ENCODE peak calls at places on chromosome 11, in six cellular contexts. One of them, this sample, is unnamed.

GRCh38 chr11:67496113-67496512 is 9.1 kb downstream of the PITPNM1 start:
- DNase-seq in A549: no peak
- DNase-seq in endothelial cell of umbilical vein: no peak
- DNase-seq in HepG2: no peak
- DNase-seq in GM12878: no peak
- DNase-seq in K562: no peak
- DNase-seq in this sample: no peak

GRCh38 chr11:70270877-70271634 is 566 bp downstream of the PPFIA1 start:
- DNase-seq in A549: peak
- DNase-seq in endothelial cell of umbilical vein: peak
- DNase-seq in HepG2: peak
- DNase-seq in GM12878: no peak
- DNase-seq in K562: peak
- DNase-seq in this sample: peak

GRCh38 chr11:65766535-65766934 is 14.2 kb downstream of the AP5B1 start:
- DNase-seq in A549: no peak
- DNase-seq in endothelial cell of umbilical vein: no peak
- DNase-seq in HepG2: no peak
- DNase-seq in GM12878: no peak
- DNase-seq in K562: no peak
- DNase-seq in this sample: peak

GRCh38 chr11:70740475-70740825 is 342.1 kb downstream of the CTTN start:
- DNase-seq in A549: no peak
- DNase-seq in endothelial cell of umbilical vein: no peak
- DNase-seq in HepG2: no peak
- DNase-seq in GM12878: no peak
- DNase-seq in K562: no peak
- DNase-seq in this sample: no peak

GRCh38 chr11:121482231-121483129 is 29.7 kb upstream of the SORL1-AS1 start:
- DNase-seq in A549: no peak
- DNase-seq in endothelial cell of umbilical vein: peak
- DNase-seq in HepG2: no peak
- DNase-seq in GM12878: peak
- DNase-seq in K562: no peak
- DNase-seq in this sample: peak

GRCh38 chr11:84236436-84236835 is 950.3 kb upstream of the CCDC90B start:
- DNase-seq in A549: no peak
- DNase-seq in endothelial cell of umbilical vein: no peak
- DNase-seq in HepG2: no peak
- DNase-seq in GM12878: no peak
- DNase-seq in K562: no peak
- DNase-seq in this sample: no peak

GRCh38 chr11:12157241-12157661 is 46.9 kb downstream of the MICAL2 start:
- DNase-seq in A549: no peak
- DNase-seq in endothelial cell of umbilical vein: peak
- DNase-seq in HepG2: no peak
- DNase-seq in GM12878: no peak
- DNase-seq in K562: no peak
- DNase-seq in this sample: peak

GRCh38 chr11:117332843-117333242 is 5.2 kb downstream of the CEP164 start:
- DNase-seq in A549: no peak
- DNase-seq in endothelial cell of umbilical vein: no peak
- DNase-seq in HepG2: no peak
- DNase-seq in GM12878: no peak
- DNase-seq in K562: no peak
- DNase-seq in this sample: no peak

GRCh38 chr11:133945087-133945974 is 11.4 kb downstream of the IGSF9B start:
- DNase-seq in A549: no peak
- DNase-seq in endothelial cell of umbilical vein: no peak
- DNase-seq in HepG2: no peak
- DNase-seq in GM12878: no peak
- DNase-seq in K562: no peak
- DNase-seq in this sample: no peak

GRCh38 chr11:111183706-111184105 is 61.8 kb upstream of the POU2AF2 start:
- DNase-seq in A549: no peak
- DNase-seq in endothelial cell of umbilical vein: no peak
- DNase-seq in HepG2: no peak
- DNase-seq in GM12878: no peak
- DNase-seq in K562: no peak
- DNase-seq in this sample: no peak

GRCh38 chr11:130213143-130213978 is 53.8 kb downstream of the ST14 start:
- DNase-seq in A549: peak
- DNase-seq in endothelial cell of umbilical vein: peak
- DNase-seq in HepG2: peak
- DNase-seq in GM12878: no peak
- DNase-seq in K562: peak
- DNase-seq in this sample: peak

GRCh38 chr11:77141034-77141433 is 13.0 kb downstream of the MYO7A start:
- DNase-seq in A549: no peak
- DNase-seq in endothelial cell of umbilical vein: peak
- DNase-seq in HepG2: peak
- DNase-seq in GM12878: no peak
- DNase-seq in K562: no peak
- DNase-seq in this sample: no peak

GRCh38 chr11:122434786-122435185 is 220.7 kb upstream of the UBASH3B start:
- DNase-seq in A549: no peak
- DNase-seq in endothelial cell of umbilical vein: no peak
- DNase-seq in HepG2: no peak
- DNase-seq in GM12878: no peak
- DNase-seq in K562: no peak
- DNase-seq in this sample: no peak

GRCh38 chr11:70951139-70951804 is 301.1 kb downstream of the SHANK2 start:
- DNase-seq in A549: no peak
- DNase-seq in endothelial cell of umbilical vein: no peak
- DNase-seq in HepG2: no peak
- DNase-seq in GM12878: no peak
- DNase-seq in K562: no peak
- DNase-seq in this sample: peak

GRCh38 chr11:102986815-102987214 is 31.3 kb upstream of the MMP13 start:
- DNase-seq in A549: no peak
- DNase-seq in endothelial cell of umbilical vein: peak
- DNase-seq in HepG2: no peak
- DNase-seq in GM12878: no peak
- DNase-seq in K562: no peak
- DNase-seq in this sample: no peak

GRCh38 chr11:19713221-19714092 is 820 bp downstream of the NAV2 start:
- DNase-seq in A549: no peak
- DNase-seq in endothelial cell of umbilical vein: peak
- DNase-seq in HepG2: no peak
- DNase-seq in GM12878: no peak
- DNase-seq in K562: no peak
- DNase-seq in this sample: no peak

GRCh38 chr11:6326303-6326702 is 6.0 kb upstream of the CAVIN3 start:
- DNase-seq in A549: no peak
- DNase-seq in endothelial cell of umbilical vein: peak
- DNase-seq in HepG2: no peak
- DNase-seq in GM12878: no peak
- DNase-seq in K562: no peak
- DNase-seq in this sample: no peak

GRCh38 chr11:119853581-119854360 is 124.8 kb upstream of the NECTIN1 start:
- DNase-seq in A549: no peak
- DNase-seq in endothelial cell of umbilical vein: no peak
- DNase-seq in HepG2: no peak
- DNase-seq in GM12878: no peak
- DNase-seq in K562: no peak
- DNase-seq in this sample: no peak

GRCh38 chr11:12724301-12725046 is 50.3 kb downstream of the TEAD1 start:
- DNase-seq in A549: peak
- DNase-seq in endothelial cell of umbilical vein: peak
- DNase-seq in HepG2: peak
- DNase-seq in GM12878: no peak
- DNase-seq in K562: peak
- DNase-seq in this sample: peak

GRCh38 chr11:115201121-115201792 is 303.0 kb downstream of the CADM1 start:
- DNase-seq in A549: no peak
- DNase-seq in endothelial cell of umbilical vein: no peak
- DNase-seq in HepG2: no peak
- DNase-seq in GM12878: no peak
- DNase-seq in K562: no peak
- DNase-seq in this sample: no peak

GRCh38 chr11:121575250-121575962 is 122.6 kb upstream of the SORL1-AS1 start:
- DNase-seq in A549: no peak
- DNase-seq in endothelial cell of umbilical vein: no peak
- DNase-seq in HepG2: no peak
- DNase-seq in GM12878: peak
- DNase-seq in K562: no peak
- DNase-seq in this sample: peak

GRCh38 chr11:23252426-23252825 is 392.2 kb upstream of the CCDC179 start:
- DNase-seq in A549: no peak
- DNase-seq in endothelial cell of umbilical vein: no peak
- DNase-seq in HepG2: no peak
- DNase-seq in GM12878: no peak
- DNase-seq in K562: no peak
- DNase-seq in this sample: no peak

GRCh38 chr11:127919206-127920000 is 668.0 kb downstream of the ETS1 start:
- DNase-seq in A549: no peak
- DNase-seq in endothelial cell of umbilical vein: peak
- DNase-seq in HepG2: no peak
- DNase-seq in GM12878: no peak
- DNase-seq in K562: no peak
- DNase-seq in this sample: peak

GRCh38 chr11:64893194-64894069 is 15.0 kb upstream of the EHD1 start:
- DNase-seq in A549: peak
- DNase-seq in endothelial cell of umbilical vein: no peak
- DNase-seq in HepG2: peak
- DNase-seq in GM12878: no peak
- DNase-seq in K562: no peak
- DNase-seq in this sample: no peak

GRCh38 chr11:126263489-126263888 is 5.2 kb downstream of the SRPRA start:
- DNase-seq in A549: no peak
- DNase-seq in endothelial cell of umbilical vein: no peak
- DNase-seq in HepG2: no peak
- DNase-seq in GM12878: no peak
- DNase-seq in K562: no peak
- DNase-seq in this sample: no peak

GRCh38 chr11:126267650-126268049 is 1.0 kb downstream of the SRPRA start:
- DNase-seq in A549: no peak
- DNase-seq in endothelial cell of umbilical vein: no peak
- DNase-seq in HepG2: no peak
- DNase-seq in GM12878: no peak
- DNase-seq in K562: no peak
- DNase-seq in this sample: no peak

GRCh38 chr11:126265801-126266200 is 2.9 kb downstream of the SRPRA start:
- DNase-seq in A549: peak
- DNase-seq in endothelial cell of umbilical vein: peak
- DNase-seq in HepG2: no peak
- DNase-seq in GM12878: no peak
- DNase-seq in K562: no peak
- DNase-seq in this sample: peak

GRCh38 chr11:126268708-126269579 is at the start of the genes FOXRED1 and SRPRA:
- DNase-seq in A549: peak
- DNase-seq in endothelial cell of umbilical vein: peak
- DNase-seq in HepG2: peak
- DNase-seq in GM12878: peak
- DNase-seq in K562: peak
- DNase-seq in this sample: peak

DNA sequence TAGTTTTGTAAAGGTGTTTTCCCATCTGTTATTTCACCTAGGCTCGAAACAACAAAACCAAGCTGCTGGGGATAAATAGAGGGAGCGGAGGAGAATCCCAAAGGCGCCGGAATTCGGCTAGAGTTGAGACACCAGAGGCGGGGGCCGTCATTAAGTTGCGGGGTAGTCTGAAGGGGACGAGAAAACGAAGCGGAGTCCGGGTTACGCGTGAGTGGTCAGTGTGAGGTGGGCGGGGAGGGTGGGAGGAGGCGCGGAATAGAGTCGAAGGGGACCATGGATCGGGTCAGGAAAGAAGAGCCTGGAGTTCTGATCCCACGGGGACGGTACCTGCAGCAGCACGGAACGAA is 361 bp downstream of the SRPRA start:
- DNase-seq in A549: peak
- DNase-seq in endothelial cell of umbilical vein: no peak
- DNase-seq in HepG2: no peak
- DNase-seq in GM12878: no peak
- DNase-seq in K562: peak
- DNase-seq in this sample: no peak
- TF ChIP-seq MYC in A549: no peak
- TF ChIP-seq MYC in endothelial cell of umbilical vein: no peak
- TF ChIP-seq MYC in HepG2: no peak
- TF ChIP-seq MYC in GM12878: no peak
- TF ChIP-seq MYC in K562: no peak
- TF ChIP-seq MYC in this sample: no peak

GRCh38 chr11:94185387-94186084 is 56.9 kb downstream of the PANX1 start:
- DNase-seq in A549: no peak
- DNase-seq in endothelial cell of umbilical vein: no peak
- DNase-seq in HepG2: no peak
- DNase-seq in GM12878: no peak
- DNase-seq in K562: no peak
- DNase-seq in this sample: no peak
- TF ChIP-seq MAX in A549: no peak
- TF ChIP-seq MAX in endothelial cell of umbilical vein: no peak
- TF ChIP-seq MAX in HepG2: no peak
- TF ChIP-seq MAX in GM12878: no peak
- TF ChIP-seq MAX in K562: no peak
- TF ChIP-seq MAX in this sample: no peak

GRCh38 chr11:35326266-35326879 is 93.0 kb downstream of the SLC1A2 start:
- DNase-seq in A549: no peak
- DNase-seq in endothelial cell of umbilical vein: no peak
- DNase-seq in HepG2: no peak
- DNase-seq in GM12878: no peak
- DNase-seq in K562: no peak
- DNase-seq in this sample: no peak
- TF ChIP-seq POLR2A in A549: no peak
- TF ChIP-seq POLR2A in endothelial cell of umbilical vein: no peak
- TF ChIP-seq POLR2A in HepG2: no peak
- TF ChIP-seq POLR2A in GM12878: no peak
- TF ChIP-seq POLR2A in K562: no peak
- TF ChIP-seq POLR2A in this sample: no peak

GRCh38 chr11:109606256-109606655 is 184.3 kb downstream of the C11orf87 start:
- DNase-seq in A549: no peak
- DNase-seq in endothelial cell of umbilical vein: no peak
- DNase-seq in HepG2: no peak
- DNase-seq in GM12878: no peak
- DNase-seq in K562: no peak
- DNase-seq in this sample: no peak

GRCh38 chr11:109605006-109605405 is 183.0 kb downstream of the C11orf87 start:
- DNase-seq in A549: no peak
- DNase-seq in endothelial cell of umbilical vein: no peak
- DNase-seq in HepG2: no peak
- DNase-seq in GM12878: no peak
- DNase-seq in K562: no peak
- DNase-seq in this sample: no peak

GRCh38 chr11:109609454-109610185 is 187.6 kb downstream of the C11orf87 start:
- DNase-seq in A549: no peak
- DNase-seq in endothelial cell of umbilical vein: no peak
- DNase-seq in HepG2: no peak
- DNase-seq in GM12878: no peak
- DNase-seq in K562: no peak
- DNase-seq in this sample: no peak

DNA sequence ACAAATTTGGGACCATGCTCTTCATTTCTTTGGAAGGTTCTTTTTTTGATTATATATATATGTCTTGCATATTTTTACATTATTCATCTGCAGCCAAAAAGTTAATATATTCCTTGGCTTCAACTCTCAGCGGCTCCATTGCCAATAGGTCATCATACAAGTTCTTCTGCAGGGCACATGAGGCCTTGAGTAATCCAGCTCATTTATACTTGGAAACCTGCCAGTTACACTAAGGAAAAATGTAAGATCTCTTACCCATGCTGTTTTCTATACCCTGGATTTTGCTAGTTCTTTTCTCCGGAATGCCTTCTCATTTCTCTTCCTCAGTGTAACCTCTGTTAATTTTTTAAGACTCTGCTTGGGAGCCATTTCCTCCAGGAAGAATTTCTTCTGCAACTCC is 182.5 kb downstream of the C11orf87 start:
- DNase-seq in A549: no peak
- DNase-seq in endothelial cell of umbilical vein: no peak
- DNase-seq in HepG2: no peak
- DNase-seq in GM12878: no peak
- DNase-seq in K562: no peak
- DNase-seq in this sample: no peak
- TF ChIP-seq MYC in A549: no peak
- TF ChIP-seq MYC in endothelial cell of umbilical vein: no peak
- TF ChIP-seq MYC in HepG2: no peak
- TF ChIP-seq MYC in GM12878: no peak
- TF ChIP-seq MYC in K562: no peak
- TF ChIP-seq MYC in this sample: no peak

This sample was measured in NB4.